ENCODE peak calls at places on chromosomes 1 and 21, in ten cellular contexts. T is GDM1; O is stimulated activated CD4-positive, alpha-beta T cell treated with anti-CD3 and anti-CD28 coated beads, TNF-alpha, amount 100 ng/mL, for 24 hours; V is GM23338; Y is activated CD8-positive, alpha-beta memory T cell treated with anti-CD3 and anti-CD28 coated beads for 1 hour; S is left ventricle myocardium inferior; W is activated T-helper 1 cell treated with Interleukin-2 at 50 U/mL for 16 hours; K is cardiac muscle cell; B is coronary artery; E is NCI-H2227 treated with DMSO at 0.1 percent for 48 hours. I is an unnamed sample.
A peak's percentile ranks its signal among the peaks of the same experiment; 100 is the strongest.

GRCh38 chr1:181106022-181106312 is 17.5 kb downstream of the IER5 start:
- DNase-seq in T (no peak), O (no peak), V (no peak), Y (no peak), S (no peak), W (no peak), K (no peak), B (no peak), E (no peak), I (no peak)

GRCh38 chr21:42744520-42745445 is 91.4 kb downstream of the PDE9A start:
- DNase-seq in T (no peak), O (no peak), V (no peak), Y (no peak), S (no peak), W (no peak), K (no peak), B (no peak), E (no peak), I (no peak)

GRCh38 chr1:41241748-41242644 is at the start of gene SCMH1:
- DNase-seq in T (peak; percentile 38), O (peak; percentile 15), V (peak; percentile 88), Y (peak; percentile 44), S (peak; percentile 46), W (peak; percentile 52), K (peak; percentile 84), B (no peak), E (peak; percentile 69), I (peak; percentile 38)

GRCh38 chr1:39683591-39684312 is 7.5 kb downstream of the HPCAL4 start:
- DNase-seq in T (no peak), O (no peak), V (peak; percentile 61), Y (no peak), S (peak; percentile 40), W (no peak), K (no peak), B (no peak), E (no peak), I (no peak)

GRCh38 chr1:84939151-84939550 is 46.1 kb upstream of the LPAR3 start:
- DNase-seq in T (no peak), O (no peak), V (no peak), Y (no peak), S (no peak), W (no peak), K (no peak), B (no peak), E (no peak), I (peak; percentile 59)

GRCh38 chr21:14259669-14260458 is 43.9 kb downstream of the RBM11 start:
- DNase-seq in T (peak; percentile 45), O (no peak), V (peak; percentile 73), Y (no peak), S (no peak), W (no peak), K (peak; percentile 66), B (no peak), E (peak; percentile 5), I (peak; percentile 78)

GRCh38 chr1:6357243-6357929 is 36.2 kb downstream of the ACOT7 start:
- DNase-seq in T (no peak), O (no peak), V (peak; percentile 74), Y (no peak), S (no peak), W (no peak), K (no peak), B (no peak), E (no peak), I (no peak)

GRCh38 chr1:59570524-59570923 is 244.2 kb upstream of the HOOK1 start:
- DNase-seq in T (peak; percentile 26), O (no peak), V (no peak), Y (no peak), S (no peak), W (peak; percentile 3), K (no peak), B (no peak), E (no peak), I (peak; percentile 49)

GRCh38 chr1:36093919-36094318 is 5.2 kb downstream of the ADPRS start:
- DNase-seq in T (no peak), O (no peak), V (no peak), Y (no peak), S (no peak), W (no peak), K (no peak), B (peak; percentile 72), E (no peak), I (no peak)

GRCh38 chr21:42414928-42415769 is 11.4 kb downstream of the UBASH3A start:
- DNase-seq in T (no peak), O (peak; percentile 87), V (no peak), Y (peak; percentile 77), S (no peak), W (peak; percentile 74), K (no peak), B (no peak), E (no peak), I (peak; percentile 57)

GRCh38 chr1:20137055-20137454 is 2.1 kb upstream of the PLA2G2F start:
- DNase-seq in T (no peak), O (no peak), V (no peak), Y (no peak), S (no peak), W (no peak), K (no peak), B (no peak), E (no peak), I (no peak)

GRCh38 chr1:116118471-116118870 is 7.3 kb downstream of the MAB21L3 start:
- DNase-seq in T (no peak), O (no peak), V (no peak), Y (no peak), S (no peak), W (no peak), K (peak; percentile 48), B (no peak), E (no peak), I (no peak)

GRCh38 chr1:153510984-153511410 is 24.8 kb downstream of the S100A6 start:
- DNase-seq in T (peak; percentile 43), O (peak; percentile 65), V (peak; percentile 91), Y (peak; percentile 65), S (peak; percentile 81), W (peak; percentile 65), K (peak; percentile 92), B (no peak), E (peak; percentile 68), I (peak; percentile 83)

GRCh38 chr1:20138346-20138745 is 777 bp upstream of the PLA2G2F start:
- DNase-seq in T (no peak), O (no peak), V (no peak), Y (no peak), S (no peak), W (no peak), K (no peak), B (no peak), E (no peak), I (no peak)

GRCh38 chr1:13751985-13752384 is 52.0 kb downstream of the PRDM2 start:
- DNase-seq in T (no peak), O (no peak), V (no peak), Y (no peak), S (no peak), W (no peak), K (no peak), B (no peak), E (no peak), I (no peak)

GRCh38 chr1:40362699-40363098 is 10.8 kb upstream of the SMAP2 start:
- DNase-seq in T (no peak), O (no peak), V (no peak), Y (no peak), S (no peak), W (no peak), K (no peak), B (no peak), E (no peak), I (peak; percentile 73)

GRCh38 chr1:26045712-26046312 is at the start of gene SLC30A2:
- DNase-seq in T (no peak), O (no peak), V (peak; percentile 67), Y (no peak), S (no peak), W (no peak), K (peak; percentile 57), B (no peak), E (no peak), I (no peak)

GRCh38 chr1:70714149-70714548 is 303.1 kb downstream of the CTH start:
- DNase-seq in T (no peak), O (no peak), V (peak; percentile 33), Y (no peak), S (no peak), W (no peak), K (no peak), B (no peak), E (no peak), I (no peak)

GRCh38 chr1:209900734-209901133 is 37.3 kb upstream of the SYT14 start:
- DNase-seq in T (no peak), O (no peak), V (no peak), Y (no peak), S (no peak), W (no peak), K (no peak), B (no peak), E (no peak), I (peak; percentile 58)

GRCh38 chr1:229756666-229757065 is 130.6 kb downstream of the URB2 start:
- DNase-seq in T (no peak), O (no peak), V (no peak), Y (no peak), S (no peak), W (no peak), K (no peak), B (no peak), E (no peak), I (peak; percentile 8)

GRCh38 chr1:167057297-167057688 is 32.9 kb downstream of the GPA33 start:
- DNase-seq in T (peak; percentile 60), O (no peak), V (peak; percentile 81), Y (no peak), S (no peak), W (no peak), K (peak; percentile 78), B (no peak), E (peak; percentile 91), I (peak; percentile 37)

GRCh38 chr1:27589841-27590426 is 14.0 kb downstream of the AHDC1 start:
- DNase-seq in T (no peak), O (no peak), V (no peak), Y (no peak), S (no peak), W (no peak), K (peak; percentile 57), B (no peak), E (no peak), I (no peak)

GRCh38 chr1:30159015-30159414 is 564.4 kb downstream of the MATN1 start:
- DNase-seq in T (no peak), O (no peak), V (no peak), Y (no peak), S (no peak), W (no peak), K (no peak), B (no peak), E (no peak), I (no peak)

GRCh38 chr1:55214903-55215193 is 316 bp downstream of the USP24 start:
- DNase-seq in T (peak; percentile 49), O (no peak), V (peak; percentile 62), Y (no peak), S (peak; percentile 30), W (no peak), K (peak; percentile 74), B (no peak), E (peak; percentile 11), I (peak; percentile 48)

GRCh38 chr1:156476501-156477298 is 23.9 kb downstream of the MEF2D start:
- DNase-seq in T (no peak), O (no peak), V (peak; percentile 47), Y (no peak), S (no peak), W (no peak), K (no peak), B (no peak), E (no peak), I (peak; percentile 69)

GRCh38 chr21:42367379-42368165 is 1.2 kb upstream of the TFF1 start:
- DNase-seq in T (no peak), O (no peak), V (no peak), Y (no peak), S (no peak), W (no peak), K (no peak), B (no peak), E (no peak), I (no peak)

GRCh38 chr1:228325267-228325666 is 81.4 kb downstream of the TRIM11 start:
- DNase-seq in T (no peak), O (no peak), V (no peak), Y (no peak), S (no peak), W (no peak), K (no peak), B (no peak), E (no peak), I (no peak)

GRCh38 chr1:240820816-240821215 is 208.9 kb upstream of the GREM2 start:
- DNase-seq in T (no peak), O (no peak), V (no peak), Y (no peak), S (no peak), W (no peak), K (no peak), B (no peak), E (no peak), I (no peak)